ENCODE peak calls at places on chromosome 11, in six cellular contexts. One of them, this sample, is unnamed.

GRCh38 chr11:2289859-2290258 is 11.9 kb downstream of the C11orf21 start:
- DNase-seq in AG04450: no peak
- DNase-seq in mucosa of gallbladder: no peak
- DNase-seq in AG09319: no peak
- DNase-seq in tibial artery: peak; percentile 12
- DNase-seq in spleen: no peak
- DNase-seq in this sample: no peak

GRCh38 chr11:40129276-40129675 is 1330.2 kb downstream of the LRRC4C start:
- DNase-seq in AG04450: no peak
- DNase-seq in mucosa of gallbladder: no peak
- DNase-seq in AG09319: no peak
- DNase-seq in tibial artery: no peak
- DNase-seq in spleen: no peak
- DNase-seq in this sample: no peak

GRCh38 chr11:102393272-102393730 is 46.3 kb downstream of the BIRC2 start:
- DNase-seq in AG04450: no peak
- DNase-seq in mucosa of gallbladder: no peak
- DNase-seq in AG09319: no peak
- DNase-seq in tibial artery: no peak
- DNase-seq in spleen: no peak
- DNase-seq in this sample: no peak

GRCh38 chr11:94638278-94638901 is 71.2 kb downstream of the PIWIL4 start:
- DNase-seq in AG04450: no peak
- DNase-seq in mucosa of gallbladder: no peak
- DNase-seq in AG09319: no peak
- DNase-seq in tibial artery: no peak
- DNase-seq in spleen: no peak
- DNase-seq in this sample: no peak

GRCh38 chr11:1693327-1694063 is 3.5 kb upstream of the KRTAP5-6 start:
- DNase-seq in AG04450: peak; percentile 41
- DNase-seq in mucosa of gallbladder: peak; percentile 81
- DNase-seq in AG09319: peak; percentile 15
- DNase-seq in tibial artery: peak; percentile 81
- DNase-seq in spleen: peak; percentile 94
- DNase-seq in this sample: peak; percentile 51

GRCh38 chr11:70828498-70829159 is 423.7 kb downstream of the SHANK2 start:
- DNase-seq in AG04450: no peak
- DNase-seq in mucosa of gallbladder: peak; percentile 14
- DNase-seq in AG09319: no peak
- DNase-seq in tibial artery: no peak
- DNase-seq in spleen: no peak
- DNase-seq in this sample: no peak

GRCh38 chr11:13972033-13972910 is 9.7 kb downstream of the SPON1 start:
- DNase-seq in AG04450: no peak
- DNase-seq in mucosa of gallbladder: peak; percentile 56
- DNase-seq in AG09319: no peak
- DNase-seq in tibial artery: no peak
- DNase-seq in spleen: no peak
- DNase-seq in this sample: no peak

GRCh38 chr11:116874251-116874650 is 36.8 kb upstream of the APOA1 start:
- DNase-seq in AG04450: no peak
- DNase-seq in mucosa of gallbladder: no peak
- DNase-seq in AG09319: no peak
- DNase-seq in tibial artery: no peak
- DNase-seq in spleen: no peak
- DNase-seq in this sample: no peak

GRCh38 chr11:67312187-67313021 is 9.1 kb downstream of the SSH3 start:
- DNase-seq in AG04450: no peak
- DNase-seq in mucosa of gallbladder: peak; percentile 70
- DNase-seq in AG09319: no peak
- DNase-seq in tibial artery: peak; percentile 45
- DNase-seq in spleen: peak; percentile 83
- DNase-seq in this sample: no peak

GRCh38 chr11:1476946-1477736 is 9.4 kb downstream of the MOB2 start:
- DNase-seq in AG04450: no peak
- DNase-seq in mucosa of gallbladder: no peak
- DNase-seq in AG09319: no peak
- DNase-seq in tibial artery: no peak
- DNase-seq in spleen: peak; percentile 34
- DNase-seq in this sample: no peak

GRCh38 chr11:106311531-106312230 is 234.2 kb downstream of the AASDHPPT start:
- DNase-seq in AG04450: no peak
- DNase-seq in mucosa of gallbladder: no peak
- DNase-seq in AG09319: peak; percentile 30
- DNase-seq in tibial artery: no peak
- DNase-seq in spleen: no peak
- DNase-seq in this sample: no peak

GRCh38 chr11:11769782-11770181 is 72.0 kb upstream of the USP47 start:
- DNase-seq in AG04450: no peak
- DNase-seq in mucosa of gallbladder: no peak
- DNase-seq in AG09319: no peak
- DNase-seq in tibial artery: no peak
- DNase-seq in spleen: no peak
- DNase-seq in this sample: peak; percentile 8

GRCh38 chr11:99522467-99523173 is 501.9 kb downstream of the CNTN5 start:
- DNase-seq in AG04450: no peak
- DNase-seq in mucosa of gallbladder: no peak
- DNase-seq in AG09319: no peak
- DNase-seq in tibial artery: no peak
- DNase-seq in spleen: no peak
- DNase-seq in this sample: no peak

GRCh38 chr11:56700919-56701485 is 2.1 kb downstream of the OR9G1 start:
- DNase-seq in AG04450: no peak
- DNase-seq in mucosa of gallbladder: no peak
- DNase-seq in AG09319: no peak
- DNase-seq in tibial artery: no peak
- DNase-seq in spleen: no peak
- DNase-seq in this sample: no peak

GRCh38 chr11:90913131-90913668 is 690.4 kb upstream of the CHORDC1 start:
- DNase-seq in AG04450: no peak
- DNase-seq in mucosa of gallbladder: no peak
- DNase-seq in AG09319: no peak
- DNase-seq in tibial artery: no peak
- DNase-seq in spleen: no peak
- DNase-seq in this sample: no peak

GRCh38 chr11:115290479-115291390 is 213.5 kb downstream of the CADM1 start:
- DNase-seq in AG04450: no peak
- DNase-seq in mucosa of gallbladder: no peak
- DNase-seq in AG09319: no peak
- DNase-seq in tibial artery: no peak
- DNase-seq in spleen: no peak
- DNase-seq in this sample: no peak

This sample was measured in gastrocnemius medialis.